ENCODE peak calls at places on chromosome 7, in ten cellular contexts. G is astrocyte of the spinal cord, O is lower lobe of right lung, P is sigmoid colon, U is endodermal cell, C is GM12865, K is psoas muscle, J is stomach, R is skeletal muscle cell, T is cardiac fibroblast. X is an unnamed sample.

GRCh38 chr7:14637968-14638367 is 264.6 kb downstream of the DGKB start:
- DNase-seq in G (peak), O (no peak), P (no peak), U (no peak), C (no peak), K (no peak), J (no peak), R (no peak), T (peak), X (no peak)

GRCh38 chr7:66860767-66861166 is 60.3 kb upstream of the TMEM248 start:
- DNase-seq in G (no peak), O (no peak), P (no peak), U (no peak), C (no peak), K (no peak), J (no peak), R (no peak), T (no peak), X (no peak)

GRCh38 chr7:75623390-75624133 is 115.2 kb downstream of the HIP1 start:
- DNase-seq in G (no peak), O (peak), P (no peak), U (peak), C (no peak), K (no peak), J (no peak), R (no peak), T (peak), X (no peak)

GRCh38 chr7:102944241-102944640 is 31.4 kb downstream of the LRRC17 start:
- DNase-seq in G (no peak), O (no peak), P (no peak), U (no peak), C (no peak), K (no peak), J (no peak), R (no peak), T (no peak), X (no peak)

GRCh38 chr7:130912086-130912909 is 178.3 kb upstream of the KLF14 start:
- DNase-seq in G (peak), O (no peak), P (no peak), U (no peak), C (no peak), K (no peak), J (no peak), R (no peak), T (peak), X (no peak)

GRCh38 chr7:122970740-122971725 is 24.5 kb downstream of the TAS2R16 start:
- DNase-seq in G (no peak), O (no peak), P (no peak), U (no peak), C (no peak), K (no peak), J (no peak), R (no peak), T (no peak), X (no peak)

GRCh38 chr7:51317582-51317910 is 937 bp upstream of the COBL start:
- DNase-seq in G (no peak), O (no peak), P (peak), U (peak), C (no peak), K (no peak), J (no peak), R (no peak), T (no peak), X (no peak)

GRCh38 chr7:85186083-85186520 is 754 bp downstream of the SEMA3D start:
- DNase-seq in G (peak), O (no peak), P (peak), U (peak), C (no peak), K (peak), J (peak), R (no peak), T (peak), X (no peak)

GRCh38 chr7:34928052-34928451 is 109.2 kb downstream of the DPY19L1 start:
- DNase-seq in G (peak), O (peak), P (no peak), U (peak), C (peak), K (peak), J (peak), R (no peak), T (peak), X (no peak)

GRCh38 chr7:7962851-7963250 is 5.7 kb upstream of the GLCCI1 start:
- DNase-seq in G (no peak), O (no peak), P (no peak), U (no peak), C (no peak), K (no peak), J (no peak), R (no peak), T (no peak), X (no peak)

GRCh38 chr7:92020636-92021035 is 80.0 kb downstream of the AKAP9 start:
- DNase-seq in G (no peak), O (no peak), P (no peak), U (no peak), C (no peak), K (no peak), J (no peak), R (no peak), T (no peak), X (no peak)

GRCh38 chr7:1598961-1599360 is 29.1 kb upstream of the PSMG3 start:
- DNase-seq in G (no peak), O (no peak), P (no peak), U (no peak), C (no peak), K (no peak), J (no peak), R (no peak), T (no peak), X (no peak)

GRCh38 chr7:129055861-129056464 is 1.1 kb upstream of the TNPO3 start:
- DNase-seq in G (no peak), O (no peak), P (no peak), U (no peak), C (no peak), K (no peak), J (no peak), R (no peak), T (no peak), X (no peak)

GRCh38 chr7:108525327-108525984 is 479 bp downstream of the PNPLA8 start:
- DNase-seq in G (peak), O (no peak), P (peak), U (peak), C (no peak), K (peak), J (no peak), R (peak), T (peak), X (peak)

GRCh38 chr7:64636386-64636785 is 29.5 kb upstream of the ZNF107 start:
- DNase-seq in G (no peak), O (no peak), P (no peak), U (no peak), C (no peak), K (no peak), J (no peak), R (no peak), T (no peak), X (no peak)

GRCh38 chr7:115676080-115676479 is 354.5 kb downstream of the TFEC start:
- DNase-seq in G (peak), O (no peak), P (peak), U (no peak), C (no peak), K (no peak), J (no peak), R (no peak), T (peak), X (no peak)

GRCh38 chr7:27200761-27201230 is 905 bp upstream of the HOXA13 start:
- DNase-seq in G (no peak), O (no peak), P (no peak), U (peak), C (no peak), K (no peak), J (no peak), R (no peak), T (no peak), X (no peak)
- H3K4me3 ChIP-seq in G (no peak), O (peak), P (peak), U (no peak), C (peak), K (peak), J (peak), R (no peak), T (no peak), X (peak)

DNA sequence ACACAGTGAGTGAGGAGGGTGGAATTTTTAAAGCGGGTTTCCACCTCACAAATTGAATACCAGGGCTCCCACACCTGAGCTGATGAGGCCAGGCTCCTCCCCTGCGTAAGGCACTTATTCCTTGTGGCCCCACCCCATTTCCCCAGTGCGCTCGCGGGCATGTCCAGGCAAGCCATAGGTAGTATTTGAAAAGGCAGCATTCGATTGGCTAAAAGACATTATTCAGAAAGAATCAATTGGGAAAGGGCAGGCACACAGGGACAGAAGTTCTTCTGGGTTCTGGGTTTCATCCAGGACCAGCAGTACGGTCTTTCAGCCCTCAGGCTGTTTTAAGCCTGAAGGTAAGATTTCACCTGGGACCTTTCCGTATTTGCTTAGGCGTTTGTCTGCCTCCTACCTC is 222.3 kb downstream of the BBS9 start:
- DNase-seq in G (no peak), O (no peak), P (no peak), U (peak), C (no peak), K (no peak), J (no peak), R (no peak), T (no peak), X (no peak)
- H3K4me3 ChIP-seq in G (no peak), O (no peak), P (no peak), U (no peak), C (no peak), K (no peak), J (no peak), R (no peak), T (no peak), X (no peak)

DNA sequence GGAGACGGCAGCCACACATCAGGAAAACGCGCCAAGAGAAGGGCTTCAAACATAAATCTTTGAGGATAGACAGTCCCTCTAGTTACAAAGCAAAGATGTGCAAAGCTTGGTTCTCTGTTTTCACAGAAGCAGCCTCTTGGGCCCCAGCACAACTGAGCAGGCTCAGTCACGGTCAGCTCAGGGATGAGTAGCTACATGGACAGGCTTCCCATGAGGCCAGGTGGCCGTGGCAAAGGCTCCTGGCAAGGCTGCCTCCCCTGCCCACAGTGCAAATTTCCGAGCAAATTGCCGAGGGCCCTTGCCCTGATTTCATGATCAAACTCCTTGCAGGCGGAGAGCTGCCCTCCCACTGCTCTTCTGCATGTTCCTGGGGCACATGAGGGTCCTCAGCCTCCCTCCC is 37.8 kb upstream of the EN2 start:
- DNase-seq in G (no peak), O (no peak), P (no peak), U (no peak), C (no peak), K (no peak), J (no peak), R (no peak), T (no peak), X (no peak)
- H3K4me3 ChIP-seq in G (no peak), O (no peak), P (no peak), U (no peak), C (no peak), K (no peak), J (no peak), R (no peak), T (no peak), X (no peak)

GRCh38 chr7:136087881-136088280 is 110.7 kb upstream of the MTPN start:
- DNase-seq in G (no peak), O (no peak), P (no peak), U (no peak), C (no peak), K (no peak), J (no peak), R (no peak), T (no peak), X (no peak)

GRCh38 chr7:136086712-136087111 is 109.6 kb upstream of the MTPN start:
- DNase-seq in G (peak), O (no peak), P (peak), U (peak), C (peak), K (no peak), J (peak), R (peak), T (peak), X (peak)
- H3K4me3 ChIP-seq in G (peak), O (peak), P (peak), U (peak), C (no peak), K (peak), J (peak), R (peak), T (peak), X (peak)

X was measured in gastrocnemius medialis.